ENCODE peak calls at places on chromosomes 12 and 14, in six cellular contexts. W is colonic mucosa; K is CD8-positive, alpha-beta T cell; R is mesenchymal stem cell; P is pancreas; H is lower lobe of right lung. B is an unnamed sample.

GRCh38 chr12:108786450-108786849 is 55.1 kb upstream of the CORO1C start:
- DNase-seq in W (no peak), K (no peak), R (no peak), P (no peak), H (no peak), B (no peak)

GRCh38 chr12:67649165-67650126 is 901 bp downstream of the DYRK2 start:
- DNase-seq in W (peak; percentile 58), K (no peak), R (no peak), P (peak; percentile 33), H (peak; percentile 64), B (peak; percentile 45)

GRCh38 chr14:81302613-81303012 is 81.9 kb upstream of the GTF2A1 start:
- DNase-seq in W (no peak), K (no peak), R (no peak), P (no peak), H (no peak), B (no peak)

GRCh38 chr12:108622425-108622824 is 11.3 kb downstream of the SELPLG start:
- DNase-seq in W (no peak), K (no peak), R (peak; percentile 88), P (no peak), H (peak; percentile 51), B (no peak)

GRCh38 chr14:94907626-94908261 is 137.8 kb upstream of the GSC start:
- DNase-seq in W (no peak), K (no peak), R (no peak), P (no peak), H (no peak), B (peak; percentile 58)

GRCh38 chr12:89844539-89844938 is 135.9 kb upstream of the ATP2B1 start:
- DNase-seq in W (no peak), K (no peak), R (no peak), P (no peak), H (no peak), B (no peak)

GRCh38 chr12:62516932-62517331 is 50.3 kb downstream of the MON2 start:
- DNase-seq in W (no peak), K (no peak), R (no peak), P (no peak), H (no peak), B (no peak)

GRCh38 chr14:67241416-67242362 is at the start of gene PALS1:
- DNase-seq in W (no peak), K (no peak), R (peak; percentile 90), P (no peak), H (no peak), B (no peak)

GRCh38 chr14:77574446-77575125 is 41.9 kb downstream of the SPTLC2 start:
- DNase-seq in W (no peak), K (no peak), R (no peak), P (no peak), H (no peak), B (no peak)

GRCh38 chr14:71594828-71595227 is 337.4 kb upstream of the RGS6 start:
- DNase-seq in W (no peak), K (no peak), R (no peak), P (no peak), H (no peak), B (no peak)

GRCh38 chr14:92863281-92863680 is 59.7 kb upstream of the CHGA start:
- DNase-seq in W (no peak), K (no peak), R (no peak), P (no peak), H (no peak), B (no peak)

GRCh38 chr14:68853749-68854148 is 60.9 kb upstream of the ZFP36L1 start:
- DNase-seq in W (no peak), K (no peak), R (no peak), P (no peak), H (no peak), B (no peak)

GRCh38 chr14:90274019-90274418 is 17.7 kb downstream of the PSMC1 start:
- DNase-seq in W (no peak), K (no peak), R (no peak), P (no peak), H (no peak), B (peak; percentile 22)

GRCh38 chr14:80585506-80585835 is 356.1 kb downstream of the CEP128 start:
- DNase-seq in W (no peak), K (no peak), R (no peak), P (no peak), H (no peak), B (no peak)

DNA sequence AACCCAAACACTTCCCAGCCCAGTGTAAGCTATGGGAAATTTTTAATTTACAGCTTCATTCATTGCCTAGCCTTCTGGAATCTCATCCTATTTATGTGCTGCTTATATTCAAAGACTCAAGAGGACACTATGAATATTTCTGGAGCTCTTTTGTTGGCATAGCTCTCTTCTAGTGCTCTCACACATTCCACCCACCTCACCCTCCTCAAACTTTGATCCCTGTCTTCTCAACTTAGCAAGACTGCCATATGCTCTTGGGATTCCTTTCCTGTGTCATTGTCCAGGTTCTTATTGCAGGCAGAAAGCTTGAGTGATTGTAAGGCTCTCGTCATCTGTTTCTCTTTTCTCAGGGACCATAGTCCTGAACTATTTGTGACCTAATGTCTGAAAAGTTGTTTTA is 18.0 kb upstream of the NKX2-1 start:
- DNase-seq in W (no peak), K (no peak), R (no peak), P (no peak), H (no peak), B (no peak)
- H3K27me3 ChIP-seq in W (no peaks in the 10 kb centered on the region), K (no peaks in the 10 kb centered on the region), R (peaks cover 36% of the 10 kb centered on the region), P (peaks cover 9% of the 10 kb centered on the region), H (no peaks in the 10 kb centered on the region), B (no peaks in the 10 kb centered on the region)

GRCh38 chr14:101442451-101442850 is 118.8 kb upstream of the DIO3 start:
- DNase-seq in W (no peak), K (peak; percentile 34), R (no peak), P (no peak), H (no peak), B (no peak)

GRCh38 chr14:101445278-101445677 is 116.0 kb upstream of the DIO3 start:
- DNase-seq in W (no peak), K (no peak), R (no peak), P (no peak), H (no peak), B (no peak)

GRCh38 chr14:101446387-101446969 is 114.8 kb upstream of the DIO3 start:
- DNase-seq in W (no peak), K (no peak), R (no peak), P (no peak), H (no peak), B (no peak)

GRCh38 chr14:101441710-101442109 is 119.6 kb upstream of the DIO3 start:
- DNase-seq in W (no peak), K (no peak), R (no peak), P (no peak), H (no peak), B (no peak)

GRCh38 chr14:101444116-101444515 is 117.2 kb upstream of the DIO3 start:
- DNase-seq in W (no peak), K (no peak), R (no peak), P (no peak), H (no peak), B (no peak)
- H3K4me3 ChIP-seq in W (no peak overlapping the region), K (no peak overlapping the region), R (no peak overlapping the region), P (no peak overlapping the region), H (no peak overlapping the region), B (no peak overlapping the region)

GRCh38 chr12:56541610-56542009 is 20.0 kb downstream of the RBMS2 start:
- DNase-seq in W (no peak), K (no peak), R (no peak), P (no peak), H (no peak), B (no peak)

GRCh38 chr12:56545023-56545604 is 23.5 kb downstream of the RBMS2 start:
- DNase-seq in W (no peak), K (no peak), R (no peak), P (no peak), H (no peak), B (no peak)

GRCh38 chr12:56546680-56547079 is 25.1 kb downstream of the RBMS2 start:
- DNase-seq in W (no peak), K (no peak), R (no peak), P (no peak), H (no peak), B (no peak)

GRCh38 chr12:56542164-56542563 is 20.5 kb downstream of the RBMS2 start:
- DNase-seq in W (no peak), K (no peak), R (no peak), P (no peak), H (no peak), B (no peak)
- H3K4me1 ChIP-seq in W (no peaks in the 10 kb centered on the region), K (no peaks in the 10 kb centered on the region), R (peaks cover 3% of the 10 kb centered on the region), P (no peaks in the 10 kb centered on the region), H (peaks cover 50% of the 10 kb centered on the region), B (peaks cover 5% of the 10 kb centered on the region)

DNA sequence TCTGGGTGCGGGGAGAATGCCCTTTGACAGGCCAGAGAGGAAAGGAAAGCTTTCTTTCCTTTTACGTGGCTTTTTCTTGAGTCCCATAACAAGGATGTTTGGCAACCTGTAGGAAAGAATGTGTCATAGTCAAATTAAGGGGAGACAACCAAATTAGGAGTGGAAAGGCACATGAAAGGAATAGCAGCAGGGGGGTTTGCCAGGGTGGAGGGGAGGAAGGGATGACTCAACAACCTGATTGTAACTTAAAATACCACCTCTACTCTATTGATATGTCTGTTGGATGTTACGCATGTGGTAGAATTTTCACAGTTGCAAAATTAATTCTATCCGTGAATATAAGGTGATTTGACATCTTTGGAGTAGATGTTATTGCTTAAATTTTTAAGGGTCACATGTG is 28.5 kb upstream of the MYBPC1 start:
- DNase-seq in W (no peak), K (no peak), R (peak; percentile 1), P (no peak), H (no peak), B (no peak)
- H3K27me3 ChIP-seq in W (no peaks in the 10 kb centered on the region), K (no peaks in the 10 kb centered on the region), R (no peaks in the 10 kb centered on the region), P (no peaks in the 10 kb centered on the region), H (no peaks in the 10 kb centered on the region), B (peaks cover 6% of the 10 kb centered on the region)

GRCh38 chr12:94429633-94430032 is 30.0 kb downstream of the CEP83 start:
- DNase-seq in W (no peak), K (no peak), R (peak; percentile 19), P (no peak), H (no peak), B (no peak)
- H3K4me3 ChIP-seq in W (no peak overlapping the region), K (no peak overlapping the region), R (peak overlapping the region; percentile 2), P (no peak overlapping the region), H (no peak overlapping the region), B (no peak overlapping the region)

DNA sequence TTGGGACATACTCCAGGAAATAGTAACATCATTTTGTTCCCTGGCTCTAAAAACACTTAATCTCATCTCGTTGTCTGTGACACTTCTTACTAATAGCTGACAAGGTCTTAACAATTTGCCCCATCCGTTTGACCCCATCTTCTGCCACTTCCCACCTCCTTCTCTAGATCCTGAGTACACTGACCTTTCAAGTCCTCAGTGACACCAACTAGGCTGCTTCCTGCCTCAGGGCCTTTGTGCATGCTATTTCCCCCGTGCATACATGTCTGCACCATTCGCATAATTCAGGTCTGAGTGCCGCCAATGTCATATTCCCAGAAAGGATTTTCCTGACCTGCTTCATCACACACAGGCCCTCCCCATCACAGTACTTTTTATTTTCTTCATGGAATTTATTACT is 70.6 kb upstream of the CCND2 start:
- DNase-seq in W (no peak), K (no peak), R (no peak), P (no peak), H (no peak), B (no peak)
- H3K4me1 ChIP-seq in W (no peaks in the 10 kb centered on the region), K (no peaks in the 10 kb centered on the region), R (no peaks in the 10 kb centered on the region), P (no peaks in the 10 kb centered on the region), H (no peaks in the 10 kb centered on the region), B (no peaks in the 10 kb centered on the region)

GRCh38 chr12:93851245-93851665 is 174.1 kb downstream of the CRADD start:
- DNase-seq in W (peak; percentile 25), K (no peak), R (no peak), P (no peak), H (no peak), B (no peak)
- H3K27me3 ChIP-seq in W (no peaks in the 10 kb centered on the region), K (no peaks in the 10 kb centered on the region), R (no peaks in the 10 kb centered on the region), P (no peaks in the 10 kb centered on the region), H (no peaks in the 10 kb centered on the region), B (no peaks in the 10 kb centered on the region)

GRCh38 chr12:20528208-20528607 is 159.9 kb downstream of the PDE3A start:
- DNase-seq in W (no peak), K (no peak), R (no peak), P (no peak), H (no peak), B (no peak)
- H3K4me3 ChIP-seq in W (no peak overlapping the region), K (no peak overlapping the region), R (no peak overlapping the region), P (no peak overlapping the region), H (no peak overlapping the region), B (no peak overlapping the region)

B was measured in BE2C.